ENCODE peak calls at places on chromosomes 1 and 21, in seven cellular contexts. X, Q, P, R, I, M and N are unnamed samples.
A peak's percentile ranks its signal among the peaks of the same experiment; 100 is the strongest.

GRCh38 chr1:245704765-245705164 is 550.0 kb downstream of the KIF26B start:
- DNase-seq in X (no peak), Q (no peak), P (no peak), R (no peak), I (no peak), M (no peak), N (no peak)

GRCh38 chr1:245153645-245154428 is 948 bp upstream of the KIF26B start:
- DNase-seq in X (peak; percentile 19), Q (no peak), P (peak; percentile 20), R (peak; percentile 41), I (no peak), M (peak; percentile 51), N (no peak)

GRCh38 chr1:28470146-28470545 is 35.7 kb upstream of the RCC1 start:
- DNase-seq in X (no peak), Q (no peak), P (no peak), R (no peak), I (no peak), M (no peak), N (no peak)

GRCh38 chr1:8813991-8814390 is 3.4 kb downstream of the RERE start:
- DNase-seq in X (no peak), Q (no peak), P (no peak), R (no peak), I (no peak), M (no peak), N (no peak)

GRCh38 chr1:51331206-51332100 is 1.1 kb upstream of the TTC39A start:
- DNase-seq in X (peak; percentile 71), Q (no peak), P (no peak), R (peak; percentile 60), I (no peak), M (no peak), N (no peak)

GRCh38 chr1:211634461-211634860 is 41.0 kb downstream of the NEK2 start:
- DNase-seq in X (no peak), Q (no peak), P (no peak), R (no peak), I (no peak), M (no peak), N (no peak)

GRCh38 chr1:52590275-52590674 is 11.9 kb upstream of the GPX7 start:
- DNase-seq in X (no peak), Q (no peak), P (no peak), R (peak; percentile 60), I (no peak), M (no peak), N (no peak)

GRCh38 chr21:28953247-28953646 is 39.4 kb downstream of the LTN1 start:
- DNase-seq in X (no peak), Q (no peak), P (no peak), R (no peak), I (no peak), M (no peak), N (no peak)

GRCh38 chr1:162367073-162367472 is 9.6 kb downstream of the SPATA46 start:
- DNase-seq in X (no peak), Q (no peak), P (no peak), R (no peak), I (no peak), M (no peak), N (no peak)

GRCh38 chr1:29379438-29380073 is 143.2 kb downstream of the PTPRU start:
- DNase-seq in X (no peak), Q (no peak), P (peak; percentile 47), R (peak; percentile 89), I (no peak), M (no peak), N (no peak)

GRCh38 chr1:25676488-25676887 is 59.9 kb downstream of the MAN1C1 start:
- DNase-seq in X (no peak), Q (no peak), P (peak; percentile 58), R (no peak), I (no peak), M (no peak), N (no peak)

GRCh38 chr1:229271448-229272120 is 673 bp downstream of the RAB4A start:
- DNase-seq in X (peak; percentile 49), Q (peak; percentile 46), P (peak; percentile 55), R (peak; percentile 51), I (peak; percentile 34), M (no peak), N (no peak)

GRCh38 chr1:234927968-234928635 is 200.5 kb downstream of the TOMM20 start:
- DNase-seq in X (peak; percentile 15), Q (no peak), P (no peak), R (no peak), I (no peak), M (no peak), N (no peak)

GRCh38 chr1:26010800-26011199 is 10.8 kb upstream of the EXTL1 start:
- DNase-seq in X (no peak), Q (no peak), P (no peak), R (peak; percentile 59), I (no peak), M (no peak), N (no peak)

GRCh38 chr1:165899461-165899941 is 72.1 kb downstream of the UCK2 start:
- DNase-seq in X (no peak), Q (no peak), P (no peak), R (no peak), I (no peak), M (no peak), N (no peak)

GRCh38 chr1:68777850-68778249 is 281.0 kb upstream of the DEPDC1 start:
- DNase-seq in X (no peak), Q (no peak), P (no peak), R (no peak), I (no peak), M (no peak), N (no peak)

GRCh38 chr1:45998218-45998617 is 134.2 kb downstream of the PIK3R3 start:
- DNase-seq in X (no peak), Q (no peak), P (no peak), R (no peak), I (no peak), M (no peak), N (no peak)

GRCh38 chr1:156748670-156749428 is 2.6 kb downstream of the HDGF start:
- DNase-seq in X (peak; percentile 81), Q (peak; percentile 26), P (peak; percentile 67), R (no peak), I (peak; percentile 55), M (peak; percentile 73), N (peak; percentile 81)

GRCh38 chr1:156749429-156750118 is 1.9 kb downstream of the HDGF start:
- DNase-seq in X (peak; percentile 81), Q (no peak), P (no peak), R (no peak), I (no peak), M (peak; percentile 36), N (peak; percentile 41)

GRCh38 chr1:156746381-156746715 is 5.1 kb downstream of the HDGF start:
- DNase-seq in X (no peak), Q (no peak), P (no peak), R (no peak), I (no peak), M (no peak), N (no peak)

GRCh38 chr1:156746716-156747631 is 4.5 kb downstream of the HDGF start:
- DNase-seq in X (peak; percentile 91), Q (peak; percentile 74), P (peak; percentile 94), R (peak; percentile 94), I (peak; percentile 93), M (peak; percentile 94), N (peak; percentile 98)

GRCh38 chr1:156747737-156748669 is 3.5 kb downstream of the HDGF start:
- DNase-seq in X (peak; percentile 27), Q (no peak), P (no peak), R (no peak), I (no peak), M (no peak), N (no peak)
- H3K4me1 ChIP-seq in X (peaks cover 27% of the 10 kb centered on the region), Q (no peaks in the 10 kb centered on the region), P (peaks cover 54% of the 10 kb centered on the region), R (peaks cover 52% of the 10 kb centered on the region), I (peaks cover 84% of the 10 kb centered on the region), M (peaks cover 56% of the 10 kb centered on the region), N (peaks cover 25% of the 10 kb centered on the region)

GRCh38 chr21:44800971-44801467 is 601 bp downstream of the UBE2G2 start:
- DNase-seq in X (peak; percentile 32), Q (no peak), P (no peak), R (peak; percentile 58), I (no peak), M (no peak), N (no peak)

GRCh38 chr21:44802396-44803153 is 955 bp upstream of the UBE2G2 start:
- DNase-seq in X (no peak), Q (no peak), P (no peak), R (peak; percentile 63), I (no peak), M (no peak), N (no peak)

GRCh38 chr21:44801468-44802395 is at the start of gene UBE2G2:
- DNase-seq in X (peak; percentile 87), Q (peak; percentile 78), P (peak; percentile 83), R (peak; percentile 83), I (peak; percentile 82), M (peak; percentile 87), N (peak; percentile 83)

GRCh38 chr21:44797775-44798174 is 3.8 kb downstream of the UBE2G2 start:
- DNase-seq in X (no peak), Q (no peak), P (no peak), R (no peak), I (no peak), M (no peak), N (no peak)

GRCh38 chr21:44800103-44800502 is 1.5 kb downstream of the UBE2G2 start:
- DNase-seq in X (peak; percentile 63), Q (no peak), P (no peak), R (peak; percentile 67), I (no peak), M (no peak), N (no peak)
- TF ChIP-seq CTCF in X (peak; percentile 47), Q (peak; percentile 18), P (no peak), R (peak; percentile 58), I (peak; percentile 55), M (peak; percentile 33), N (peak; percentile 9)

GRCh38 chr1:5906116-5906515 is 86.1 kb downstream of the NPHP4 start:
- DNase-seq in X (no peak), Q (no peak), P (no peak), R (no peak), I (no peak), M (no peak), N (no peak)

GRCh38 chr1:5906966-5907365 is 85.3 kb downstream of the NPHP4 start:
- DNase-seq in X (no peak), Q (no peak), P (no peak), R (no peak), I (no peak), M (no peak), N (no peak)

GRCh38 chr1:5903680-5904079 is 88.5 kb downstream of the NPHP4 start:
- DNase-seq in X (no peak), Q (no peak), P (no peak), R (no peak), I (no peak), M (no peak), N (no peak)

GRCh38 chr1:5904551-5904950 is 87.7 kb downstream of the NPHP4 start:
- DNase-seq in X (no peak), Q (no peak), P (no peak), R (no peak), I (no peak), M (no peak), N (no peak)

DNA sequence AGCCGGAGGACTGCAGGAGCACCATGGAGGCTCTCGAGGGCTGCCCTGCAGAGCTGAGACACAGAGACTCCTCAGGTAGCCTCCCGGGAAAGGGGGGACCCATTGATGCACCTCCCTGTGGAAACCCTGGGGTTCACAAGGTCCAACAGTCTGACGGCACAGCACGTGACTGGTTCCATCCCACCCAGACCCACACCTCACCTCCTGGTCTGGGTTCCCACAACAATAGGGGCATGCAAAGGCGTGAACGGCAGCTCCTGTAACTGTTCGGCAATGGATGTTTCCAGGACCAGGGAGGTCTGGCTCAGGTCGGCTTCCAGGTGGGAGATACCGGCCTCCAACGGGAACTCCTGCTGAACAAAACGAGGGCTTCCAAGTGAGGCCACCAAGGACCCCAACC is 86.8 kb downstream of the NPHP4 start:
- DNase-seq in X (peak; percentile 11), Q (no peak), P (no peak), R (no peak), I (no peak), M (no peak), N (no peak)
- H3K4me1 ChIP-seq in X (no peaks in the 10 kb centered on the region), Q (no peaks in the 10 kb centered on the region), P (no peaks in the 10 kb centered on the region), R (peaks cover 10% of the 10 kb centered on the region), I (no peaks in the 10 kb centered on the region), M (no peaks in the 10 kb centered on the region), N (no peaks in the 10 kb centered on the region)

GRCh38 chr1:192311281-192311680 is 5.5 kb upstream of the RGS21 start:
- DNase-seq in X (no peak), Q (no peak), P (no peak), R (peak; percentile 5), I (no peak), M (no peak), N (no peak)
- TF ChIP-seq CTCF in X (no peak), Q (no peak), P (no peak), R (peak; percentile 53), I (peak; percentile 58), M (peak; percentile 23), N (no peak)